ENCODE peak calls at places on chromosome 6, in ten cellular contexts. W is HTR-8/SVneo; O is tibial artery; U is CD8-positive, alpha-beta T cell; B is kidney tubule cell; E is RKO; P is IMR-90; Q is NCI-H1105; R is HL-60; Y is naive thymus-derived CD8-positive, alpha-beta T cell. V is an unnamed sample.

GRCh38 chr6:128723667-128724066 is 159.3 kb upstream of the LAMA2 start:
- DNase-seq in Q (no peak), U (no peak), R (no peak), B (peak), E (no peak), O (no peak), Y (no peak), W (no peak), P (peak), V (no peak)

GRCh38 chr6:162055365-162055764 is 672.2 kb downstream of the PRKN start:
- DNase-seq in R (no peak), O (no peak), B (peak), P (no peak), U (no peak), Y (no peak), Q (no peak), W (no peak), E (no peak), V (no peak)

GRCh38 chr6:45845546-45845945 is 170.1 kb downstream of the CLIC5 start:
- DNase-seq in E (no peak), U (no peak), Y (no peak), W (no peak), P (no peak), O (no peak), Q (no peak), B (no peak), R (no peak), V (peak)

GRCh38 chr6:167146977-167147376 is 10.8 kb downstream of the GPR31 start:
- DNase-seq in W (no peak), Q (no peak), R (no peak), Y (no peak), O (no peak), U (no peak), P (no peak), B (no peak), E (no peak), V (no peak)

GRCh38 chr6:153989989-153990388 is 49.1 kb upstream of the OPRM1 start:
- DNase-seq in W (no peak), R (no peak), Q (no peak), O (no peak), U (no peak), P (no peak), B (no peak), E (no peak), Y (no peak), V (no peak)

GRCh38 chr6:7100072-7100750 is 7.5 kb upstream of the RREB1 start:
- DNase-seq in W (no peak), E (no peak), U (no peak), O (no peak), Y (no peak), P (no peak), R (peak), B (no peak), Q (no peak), V (no peak)

GRCh38 chr6:98463038-98463437 is 371.3 kb upstream of the POU3F2 start:
- DNase-seq in Q (no peak), E (no peak), Y (no peak), R (no peak), W (no peak), O (no peak), P (no peak), U (no peak), B (no peak), V (no peak)

GRCh38 chr6:128443553-128443952 is 76.8 kb downstream of the PTPRK start:
- DNase-seq in W (no peak), Y (no peak), E (no peak), O (no peak), Q (no peak), U (no peak), B (peak), R (no peak), P (peak), V (no peak)

GRCh38 chr6:159440907-159441703 is 251.9 kb downstream of the SOD2 start:
- DNase-seq in Q (no peak), P (no peak), E (no peak), U (no peak), B (no peak), W (no peak), R (no peak), O (no peak), Y (no peak), V (peak)